ENCODE peak calls at places on chromosomes 2 and 18, in six cellular contexts. F is GM19239; S is NCI-H1105; C is OCI-LY7; A is frontal cortex; U is activated T-helper 1 cell treated with anti-CD3 and anti-CD28 coated beads, Interleukin-12 subunit alpha, Interleukin-12 subunit beta, Interleukin-2, Interleukin-4 antibody, amounts not matched to agents 30 ng/mL and 10 ng/mL and 1 ng/mL, durations not matched to agents 14 hours and 24 hours and 36 hours. Q is an unnamed sample.

GRCh38 chr2:169715379-169716228 is 18.0 kb upstream of the KLHL23 start:
- DNase-seq in F (no peak), S (peak; percentile 18), C (no peak), A (no peak), U (no peak), Q (no peak)

GRCh38 chr2:64799592-64800252 is 146.0 kb upstream of the SERTAD2 start:
- DNase-seq in F (no peak), S (no peak), C (no peak), A (no peak), U (no peak), Q (no peak)

GRCh38 chr2:204468689-204469429 is 76.4 kb upstream of the PARD3B start:
- DNase-seq in F (no peak), S (no peak), C (no peak), A (no peak), U (no peak), Q (no peak)

GRCh38 chr2:201777043-201777442 is 3.7 kb downstream of the ALS2 start:
- DNase-seq in F (no peak), S (no peak), C (no peak), A (no peak), U (no peak), Q (no peak)

GRCh38 chr2:147125145-147125544 is 719.7 kb upstream of the ACVR2A start:
- DNase-seq in F (no peak), S (no peak), C (no peak), A (no peak), U (no peak), Q (no peak)

GRCh38 chr2:125227843-125228392 is 1202.8 kb downstream of the CNTNAP5 start:
- DNase-seq in F (no peak), S (no peak), C (no peak), A (no peak), U (no peak), Q (peak; percentile 24)

GRCh38 chr2:222364280-222364895 is 60.0 kb upstream of the SGPP2 start:
- DNase-seq in F (no peak), S (no peak), C (no peak), A (no peak), U (no peak), Q (no peak)

GRCh38 chr2:55771612-55772011 is 78.0 kb upstream of the PNPT1 start:
- DNase-seq in F (no peak), S (peak; percentile 28), C (no peak), A (peak; percentile 27), U (no peak), Q (no peak)

GRCh38 chr2:146412625-146413024 is 1432.2 kb upstream of the ACVR2A start:
- DNase-seq in F (no peak), S (no peak), C (peak; percentile 5), A (no peak), U (no peak), Q (peak; percentile 24)

GRCh38 chr2:188478724-188479123 is 187.1 kb downstream of the GULP1 start:
- DNase-seq in F (no peak), S (no peak), C (no peak), A (no peak), U (no peak), Q (peak; percentile 14)

GRCh38 chr18:3451989-3452749 is 2.2 kb downstream of the TGIF1 start:
- DNase-seq in F (no peak), S (no peak), C (peak; percentile 48), A (no peak), U (no peak), Q (no peak)

GRCh38 chr2:72915907-72916742 is 1.2 kb upstream of the EMX1 start:
- DNase-seq in F (peak; percentile 74), S (peak; percentile 44), C (peak; percentile 42), A (no peak), U (no peak), Q (peak; percentile 84)

GRCh38 chr2:157592983-157593382 is 35.7 kb downstream of the ACVR1C start:
- DNase-seq in F (no peak), S (no peak), C (peak; percentile 35), A (no peak), U (no peak), Q (no peak)

GRCh38 chr18:54712315-54712714 is 116.0 kb upstream of the RAB27B start:
- DNase-seq in F (no peak), S (no peak), C (no peak), A (no peak), U (no peak), Q (no peak)

GRCh38 chr2:234422895-234423505 is 73.9 kb downstream of the ARL4C start:
- DNase-seq in F (no peak), S (no peak), C (peak; percentile 67), A (no peak), U (peak; percentile 60), Q (no peak)

GRCh38 chr2:9980520-9980919 is 29.0 kb downstream of the GRHL1 start:
- DNase-seq in F (no peak), S (no peak), C (no peak), A (no peak), U (no peak), Q (no peak)

GRCh38 chr2:105296017-105296611 is 33.4 kb downstream of the TGFBRAP1 start:
- DNase-seq in F (no peak), S (no peak), C (no peak), A (no peak), U (no peak), Q (no peak)

GRCh38 chr2:62307469-62308389 is 111.8 kb downstream of the B3GNT2 start:
- DNase-seq in F (no peak), S (no peak), C (no peak), A (no peak), U (no peak), Q (no peak)

GRCh38 chr2:200575957-200576356 is 9.9 kb upstream of the AOX1 start:
- DNase-seq in F (no peak), S (no peak), C (peak; percentile 28), A (no peak), U (no peak), Q (no peak)

GRCh38 chr18:22709288-22710060 is 223.7 kb upstream of the RBBP8 start:
- DNase-seq in F (no peak), S (no peak), C (no peak), A (no peak), U (no peak), Q (no peak)

GRCh38 chr2:239593965-239594771 is 193.3 kb upstream of the HDAC4 start:
- DNase-seq in F (no peak), S (no peak), C (no peak), A (no peak), U (no peak), Q (no peak)

GRCh38 chr18:470661-471501 is 29.6 kb downstream of the COLEC12 start:
- DNase-seq in F (no peak), S (no peak), C (no peak), A (no peak), U (no peak), Q (no peak)

GRCh38 chr2:126657146-126657635 is 1.2 kb downstream of the GYPC start:
- DNase-seq in F (no peak), S (no peak), C (peak; percentile 43), A (no peak), U (peak; percentile 21), Q (no peak)

GRCh38 chr2:130810490-130810889 is 26.2 kb upstream of the ARHGEF4 start:
- DNase-seq in F (no peak), S (no peak), C (no peak), A (no peak), U (no peak), Q (no peak)

GRCh38 chr2:55157474-55157884 is 74.6 kb downstream of the CLHC1 start:
- DNase-seq in F (no peak), S (no peak), C (no peak), A (no peak), U (no peak), Q (no peak)

GRCh38 chr2:102520801-102521200 is 47.8 kb downstream of the SLC9A4 start:
- DNase-seq in F (no peak), S (no peak), C (no peak), A (no peak), U (no peak), Q (no peak)

GRCh38 chr2:53787255-53787910 is 539 bp downstream of the ERLEC1 start:
- DNase-seq in F (no peak), S (no peak), C (peak; percentile 13), A (peak; percentile 17), U (no peak), Q (peak; percentile 7)

GRCh38 chr2:55966431-55967118 is 43.0 kb upstream of the EFEMP1 start:
- DNase-seq in F (no peak), S (no peak), C (no peak), A (no peak), U (no peak), Q (no peak)

GRCh38 chr2:66364495-66364992 is 70.4 kb upstream of the MEIS1 start:
- DNase-seq in F (no peak), S (no peak), C (no peak), A (no peak), U (no peak), Q (no peak)

GRCh38 chr2:38187416-38188127 is 111.6 kb upstream of the CYP1B1 start:
- DNase-seq in F (no peak), S (no peak), C (no peak), A (no peak), U (no peak), Q (no peak)

GRCh38 chr2:173806761-173807160 is 158.4 kb downstream of the SP3 start:
- DNase-seq in F (no peak), S (no peak), C (no peak), A (no peak), U (no peak), Q (no peak)

GRCh38 chr2:88220733-88221132 is 50.6 kb downstream of the THNSL2 start:
- DNase-seq in F (no peak), S (no peak), C (peak; percentile 30), A (no peak), U (no peak), Q (peak; percentile 50)

GRCh38 chr2:133607679-133608078 is 39.4 kb upstream of the NCKAP5 start:
- DNase-seq in F (no peak), S (no peak), C (no peak), A (no peak), U (no peak), Q (no peak)

GRCh38 chr2:238955648-238956531 is 108.0 kb downstream of the TWIST2 start:
- DNase-seq in F (no peak), S (no peak), C (no peak), A (no peak), U (no peak), Q (no peak)

Q was measured in iPS-NIHi11.